ENCODE peak calls at places on chromosomes 2 and 18, in five cellular contexts. One of them, this sample, is unnamed.

GRCh38 chr2:109312902-109313301 is 183.9 kb downstream of the SH3RF3 start:
- DNase-seq in H9: no peak
- DNase-seq in nephron progenitor cell: no peak
- DNase-seq in neural crest cell: no peak
- DNase-seq in pancreas: no peak
- DNase-seq in this sample: no peak

GRCh38 chr2:60377825-60378224 is 175.6 kb downstream of the BCL11A start:
- DNase-seq in H9: no peak
- DNase-seq in nephron progenitor cell: no peak
- DNase-seq in neural crest cell: no peak
- DNase-seq in pancreas: no peak
- DNase-seq in this sample: no peak

GRCh38 chr2:191976436-191976835 is 129.5 kb upstream of the CAVIN2 start:
- DNase-seq in H9: no peak
- DNase-seq in nephron progenitor cell: no peak
- DNase-seq in neural crest cell: no peak
- DNase-seq in pancreas: no peak
- DNase-seq in this sample: no peak

GRCh38 chr2:205527801-205528200 is 154.5 kb upstream of the NRP2 start:
- DNase-seq in H9: no peak
- DNase-seq in nephron progenitor cell: no peak
- DNase-seq in neural crest cell: no peak
- DNase-seq in pancreas: no peak
- DNase-seq in this sample: no peak

GRCh38 chr2:54709341-54709809 is 14.1 kb upstream of the EML6 start:
- DNase-seq in H9: peak
- DNase-seq in nephron progenitor cell: no peak
- DNase-seq in neural crest cell: no peak
- DNase-seq in pancreas: peak
- DNase-seq in this sample: no peak

GRCh38 chr2:3628800-3629199 is 29.2 kb upstream of the ALLC start:
- DNase-seq in H9: peak
- DNase-seq in nephron progenitor cell: peak
- DNase-seq in neural crest cell: no peak
- DNase-seq in pancreas: no peak
- DNase-seq in this sample: no peak

GRCh38 chr2:33518929-33519328 is 42.5 kb downstream of the RASGRP3 start:
- DNase-seq in H9: no peak
- DNase-seq in nephron progenitor cell: no peak
- DNase-seq in neural crest cell: no peak
- DNase-seq in pancreas: no peak
- DNase-seq in this sample: no peak

GRCh38 chr2:95016616-95017307 is 8.7 kb upstream of the MAL start:
- DNase-seq in H9: no peak
- DNase-seq in nephron progenitor cell: no peak
- DNase-seq in neural crest cell: no peak
- DNase-seq in pancreas: no peak
- DNase-seq in this sample: no peak

GRCh38 chr2:195051401-195051800 is 605.6 kb upstream of the SLC39A10 start:
- DNase-seq in H9: no peak
- DNase-seq in nephron progenitor cell: no peak
- DNase-seq in neural crest cell: no peak
- DNase-seq in pancreas: no peak
- DNase-seq in this sample: no peak

GRCh38 chr2:71889991-71890684 is 257.5 kb downstream of the CYP26B1 start:
- DNase-seq in H9: no peak
- DNase-seq in nephron progenitor cell: no peak
- DNase-seq in neural crest cell: no peak
- DNase-seq in pancreas: no peak
- DNase-seq in this sample: no peak

GRCh38 chr18:63109789-63110188 is 209.8 kb downstream of the BCL2 start:
- DNase-seq in H9: no peak
- DNase-seq in nephron progenitor cell: no peak
- DNase-seq in neural crest cell: no peak
- DNase-seq in pancreas: no peak
- DNase-seq in this sample: no peak

GRCh38 chr2:200081221-200081620 is 125.8 kb downstream of the MAIP1 start:
- DNase-seq in H9: no peak
- DNase-seq in nephron progenitor cell: peak
- DNase-seq in neural crest cell: no peak
- DNase-seq in pancreas: no peak
- DNase-seq in this sample: no peak

GRCh38 chr2:231452799-231453508 is 11.3 kb downstream of the NCL start:
- DNase-seq in H9: peak
- DNase-seq in nephron progenitor cell: no peak
- DNase-seq in neural crest cell: no peak
- DNase-seq in pancreas: no peak
- DNase-seq in this sample: no peak

GRCh38 chr2:47225061-47225783 is 70.1 kb upstream of the STPG4 start:
- DNase-seq in H9: no peak
- DNase-seq in nephron progenitor cell: no peak
- DNase-seq in neural crest cell: no peak
- DNase-seq in pancreas: peak
- DNase-seq in this sample: no peak

GRCh38 chr2:28393115-28393836 is 618 bp downstream of the FOSL2 start:
- DNase-seq in H9: no peak
- DNase-seq in nephron progenitor cell: peak
- DNase-seq in neural crest cell: peak
- DNase-seq in pancreas: peak
- DNase-seq in this sample: no peak

GRCh38 chr2:233831861-233832260 is 22.5 kb downstream of the HJURP start:
- DNase-seq in H9: no peak
- DNase-seq in nephron progenitor cell: no peak
- DNase-seq in neural crest cell: no peak
- DNase-seq in pancreas: no peak
- DNase-seq in this sample: no peak

GRCh38 chr2:26801342-26801741 is 15.5 kb downstream of the CENPA start:
- DNase-seq in H9: no peak
- DNase-seq in nephron progenitor cell: no peak
- DNase-seq in neural crest cell: no peak
- DNase-seq in pancreas: no peak
- DNase-seq in this sample: no peak

GRCh38 chr2:113183703-113184102 is 9.9 kb downstream of the PSD4 start:
- DNase-seq in H9: no peak
- DNase-seq in nephron progenitor cell: no peak
- DNase-seq in neural crest cell: no peak
- DNase-seq in pancreas: no peak
- DNase-seq in this sample: no peak

GRCh38 chr2:225041210-225041870 is 928 bp downstream of the DOCK10 start:
- DNase-seq in H9: peak
- DNase-seq in nephron progenitor cell: peak
- DNase-seq in neural crest cell: no peak
- DNase-seq in pancreas: peak
- DNase-seq in this sample: no peak

GRCh38 chr18:37844209-37844970 is 278.8 kb upstream of the CELF4 start:
- DNase-seq in H9: no peak
- DNase-seq in nephron progenitor cell: no peak
- DNase-seq in neural crest cell: no peak
- DNase-seq in pancreas: no peak
- DNase-seq in this sample: no peak

GRCh38 chr2:134466141-134466540 is 212.3 kb downstream of the MGAT5 start:
- DNase-seq in H9: peak
- DNase-seq in nephron progenitor cell: no peak
- DNase-seq in neural crest cell: no peak
- DNase-seq in pancreas: no peak
- DNase-seq in this sample: no peak

DNA sequence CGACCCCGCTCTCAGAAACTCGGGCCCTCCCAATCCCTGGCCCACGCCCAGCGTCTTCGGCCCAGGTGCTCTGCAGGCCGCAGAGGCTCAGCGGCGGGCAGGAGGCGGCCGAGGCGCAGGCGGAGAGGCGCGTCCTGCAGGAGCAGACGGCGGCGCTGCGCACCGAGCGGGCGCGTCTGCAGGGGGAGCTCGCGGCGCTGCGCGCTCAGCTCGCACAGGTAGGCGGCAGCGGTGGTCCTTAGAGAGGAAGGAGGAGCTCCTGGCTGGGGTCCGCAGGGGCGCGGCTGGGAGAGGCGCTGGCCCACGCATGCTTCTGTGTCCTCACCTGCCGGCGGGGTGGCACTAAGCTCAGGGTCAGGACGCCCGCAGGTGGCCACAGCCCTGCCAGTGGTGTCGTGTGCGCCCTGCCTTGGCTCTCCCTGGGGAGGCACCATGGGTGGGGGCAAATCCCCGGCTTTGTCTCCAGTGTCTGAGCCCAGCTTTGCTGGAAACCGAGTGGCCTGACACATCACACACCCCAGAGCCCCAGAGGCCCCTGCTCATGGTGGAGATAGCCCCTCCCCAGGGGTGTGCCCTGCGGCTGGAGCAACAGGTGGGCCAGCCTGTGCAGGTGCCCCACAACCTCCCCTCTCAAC is 14.9 kb upstream of the SNED1 start:
- DNase-seq in H9: peak
- DNase-seq in nephron progenitor cell: peak
- DNase-seq in neural crest cell: no peak
- DNase-seq in pancreas: no peak
- DNase-seq in this sample: peak
- TF ChIP-seq CTCF in H9: peak
- TF ChIP-seq CTCF in nephron progenitor cell: peak
- TF ChIP-seq CTCF in neural crest cell: peak
- TF ChIP-seq CTCF in pancreas: peak
- TF ChIP-seq CTCF in this sample: no peak

GRCh38 chr18:9673296-9674251 is 34.5 kb upstream of the RAB31 start:
- DNase-seq in H9: peak
- DNase-seq in nephron progenitor cell: no peak
- DNase-seq in neural crest cell: no peak
- DNase-seq in pancreas: peak
- DNase-seq in this sample: no peak
- TF ChIP-seq CTCF in H9: peak
- TF ChIP-seq CTCF in nephron progenitor cell: no peak
- TF ChIP-seq CTCF in neural crest cell: no peak
- TF ChIP-seq CTCF in pancreas: no peak
- TF ChIP-seq CTCF in this sample: no peak

GRCh38 chr2:178194600-178195389 is 483 bp downstream of the OSBPL6 start:
- DNase-seq in H9: peak
- DNase-seq in nephron progenitor cell: peak
- DNase-seq in neural crest cell: peak
- DNase-seq in pancreas: peak
- DNase-seq in this sample: peak
- TF ChIP-seq CTCF in H9: peak
- TF ChIP-seq CTCF in nephron progenitor cell: no peak
- TF ChIP-seq CTCF in neural crest cell: no peak
- TF ChIP-seq CTCF in pancreas: no peak
- TF ChIP-seq CTCF in this sample: no peak

DNA sequence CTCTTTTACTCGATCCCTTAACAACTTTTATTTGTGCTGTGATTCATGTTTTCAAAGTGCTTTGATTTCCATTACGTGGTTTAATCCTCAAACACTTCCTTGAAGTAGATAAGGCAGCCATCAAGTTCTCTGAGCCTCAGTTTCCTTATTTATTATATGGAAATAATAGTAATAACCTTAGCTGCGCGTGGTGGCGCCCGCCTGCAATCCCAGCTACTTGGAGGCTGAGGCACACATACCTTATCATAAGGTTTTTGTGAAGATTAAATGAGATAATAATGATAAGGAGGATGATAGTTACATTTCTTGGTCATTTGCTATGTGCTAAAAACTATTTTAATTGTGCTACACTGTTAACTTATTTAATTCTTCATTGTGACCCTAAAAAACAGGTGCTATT is 305.7 kb downstream of the NRXN1 start:
- DNase-seq in H9: no peak
- DNase-seq in nephron progenitor cell: no peak
- DNase-seq in neural crest cell: no peak
- DNase-seq in pancreas: no peak
- DNase-seq in this sample: no peak
- TF ChIP-seq CTCF in H9: no peak
- TF ChIP-seq CTCF in nephron progenitor cell: no peak
- TF ChIP-seq CTCF in neural crest cell: no peak
- TF ChIP-seq CTCF in pancreas: no peak
- TF ChIP-seq CTCF in this sample: no peak

GRCh38 chr2:84631047-84631446 is 114.7 kb downstream of the DNAH6 start:
- DNase-seq in H9: no peak
- DNase-seq in nephron progenitor cell: peak
- DNase-seq in neural crest cell: no peak
- DNase-seq in pancreas: no peak
- DNase-seq in this sample: no peak
- TF ChIP-seq CTCF in H9: peak
- TF ChIP-seq CTCF in nephron progenitor cell: peak
- TF ChIP-seq CTCF in neural crest cell: peak
- TF ChIP-seq CTCF in pancreas: peak
- TF ChIP-seq CTCF in this sample: peak

DNA sequence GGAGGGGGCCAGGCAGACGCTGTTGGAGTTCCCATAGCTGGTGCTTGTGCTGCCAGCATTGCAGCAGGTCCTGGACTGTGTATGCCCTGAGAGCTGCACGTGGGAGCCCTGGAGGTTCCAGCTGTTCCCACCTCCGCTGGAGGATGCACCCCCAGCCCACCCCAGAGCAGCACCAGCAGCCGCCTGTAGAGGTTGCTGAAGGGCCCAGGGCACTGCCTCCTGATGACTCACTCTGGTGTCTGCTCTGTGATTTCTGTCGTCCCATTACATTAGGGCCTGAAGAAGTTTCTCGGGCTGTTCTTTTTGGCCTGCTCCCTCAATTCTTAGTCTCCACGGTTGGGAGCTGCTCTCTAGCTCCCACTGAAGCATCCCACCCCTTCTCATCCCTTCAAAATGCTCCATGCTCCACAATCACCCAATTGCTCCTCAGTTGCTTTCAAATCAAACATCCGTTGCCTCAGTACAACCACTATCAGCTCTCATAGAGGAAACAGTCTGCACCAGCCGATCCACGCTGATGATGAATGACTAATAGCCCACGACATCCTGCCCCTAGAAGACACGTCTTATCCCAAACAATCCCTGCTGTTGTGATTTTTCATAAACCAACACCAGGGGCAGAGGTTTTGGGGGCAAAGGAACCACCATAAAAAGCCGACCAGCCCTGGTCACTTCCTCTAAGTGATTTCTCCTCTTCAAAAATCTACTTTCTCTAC is 65.2 kb upstream of the RNF152 start:
- DNase-seq in H9: peak
- DNase-seq in nephron progenitor cell: no peak
- DNase-seq in neural crest cell: no peak
- DNase-seq in pancreas: no peak
- DNase-seq in this sample: no peak
- TF ChIP-seq CTCF in H9: peak
- TF ChIP-seq CTCF in nephron progenitor cell: no peak
- TF ChIP-seq CTCF in neural crest cell: no peak
- TF ChIP-seq CTCF in pancreas: no peak
- TF ChIP-seq CTCF in this sample: no peak

DNA sequence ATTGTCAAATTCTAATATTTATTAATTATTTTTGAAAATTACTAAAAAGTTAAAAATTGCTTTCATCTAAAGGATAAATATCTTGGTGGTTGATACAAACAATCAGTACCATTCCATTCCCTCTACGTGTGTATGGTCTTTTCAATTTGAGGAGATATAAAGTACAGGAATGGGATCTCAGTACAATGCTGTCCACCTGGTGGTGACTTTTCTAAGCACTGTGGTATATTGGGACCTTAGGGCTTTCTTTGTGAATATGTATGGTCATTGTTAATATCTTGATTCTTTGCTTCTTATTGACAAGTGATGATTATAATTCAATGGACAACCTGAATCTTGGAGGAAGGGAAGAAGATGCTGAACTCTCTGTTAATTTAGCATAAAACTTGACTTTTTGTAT is 83.1 kb downstream of the NBEAL1 start:
- DNase-seq in H9: no peak
- DNase-seq in nephron progenitor cell: no peak
- DNase-seq in neural crest cell: no peak
- DNase-seq in pancreas: no peak
- DNase-seq in this sample: no peak
- TF ChIP-seq CTCF in H9: peak
- TF ChIP-seq CTCF in nephron progenitor cell: peak
- TF ChIP-seq CTCF in neural crest cell: peak
- TF ChIP-seq CTCF in pancreas: no peak
- TF ChIP-seq CTCF in this sample: peak

GRCh38 chr18:12010187-12010802 is 29.0 kb downstream of the IMPA2 start:
- DNase-seq in H9: no peak
- DNase-seq in nephron progenitor cell: no peak
- DNase-seq in neural crest cell: no peak
- DNase-seq in pancreas: peak
- DNase-seq in this sample: no peak
- TF ChIP-seq CTCF in H9: peak
- TF ChIP-seq CTCF in nephron progenitor cell: no peak
- TF ChIP-seq CTCF in neural crest cell: no peak
- TF ChIP-seq CTCF in pancreas: no peak
- TF ChIP-seq CTCF in this sample: no peak